ENCODE peak calls at places on chromosomes 11 and 22, in ten cellular contexts. H is stimulated activated CD4-positive, alpha-beta T cell treated with anti-CD3 and anti-CD28 coated beads, Interleukin-1b, Interleukin-23, amount 100 ng/mL, for 24 hours; J is HS-5; Q is COR-L47; T is NAMALWA; V is NCI-H774; Z is activated CD4-positive, alpha-beta T cell treated with anti-CD3 and anti-CD28 coated beads, Interleukin-2, amount 50 U/mL, for 1 hour; S is fibroblast of lung; A is spleen; B is activated T-helper 9 cell treated with anti-CD3 and anti-CD28 coated beads, Interleukin-2, amount 50 U/mL, for 16 hours. X is an unnamed sample.

GRCh38 chr11:131583823-131584222 is 213.4 kb downstream of the NTM start:
- DNase-seq in A (no peak), Z (no peak), H (no peak), J (no peak), B (no peak), T (no peak), S (no peak), V (no peak), Q (no peak), X (no peak)

GRCh38 chr11:75938543-75938942 is 123.5 kb downstream of the UVRAG start:
- DNase-seq in V (no peak), B (no peak), J (no peak), S (peak), T (no peak), A (no peak), Z (no peak), Q (no peak), H (no peak), X (no peak)

GRCh38 chr11:71342116-71342515 is 89.7 kb upstream of the SHANK2 start:
- DNase-seq in S (peak), J (no peak), B (no peak), T (no peak), V (no peak), Z (no peak), H (no peak), A (peak), Q (no peak), X (no peak)

GRCh38 chr22:18000441-18001039 is 23.8 kb downstream of the MICAL3 start:
- DNase-seq in V (no peak), T (peak), A (peak), H (no peak), Z (peak), B (peak), S (no peak), J (no peak), Q (no peak), X (no peak)

GRCh38 chr22:28021998-28022660 is 103.1 kb upstream of the PITPNB start:
- DNase-seq in Q (no peak), B (no peak), H (no peak), Z (no peak), T (no peak), A (peak), S (no peak), V (no peak), J (no peak), X (no peak)

GRCh38 chr11:106917973-106918372 is 100.3 kb downstream of the GUCY1A2 start:
- DNase-seq in A (no peak), B (no peak), H (no peak), T (peak), S (peak), Q (no peak), V (no peak), J (no peak), Z (no peak), X (no peak)

GRCh38 chr22:24474221-24474620 is 20.9 kb upstream of the UPB1 start:
- DNase-seq in S (peak), V (no peak), B (no peak), A (no peak), Q (no peak), H (no peak), Z (no peak), J (peak), T (no peak), X (no peak)

GRCh38 chr11:14748093-14748492 is 104.5 kb downstream of the PDE3B start:
- DNase-seq in H (no peak), A (no peak), B (no peak), Z (no peak), T (no peak), Q (no peak), V (no peak), J (no peak), S (peak), X (no peak)

GRCh38 chr11:10318527-10318802 is 13.6 kb downstream of the ADM start:
- DNase-seq in Q (peak), H (no peak), A (no peak), B (no peak), J (no peak), V (peak), T (peak), S (no peak), Z (no peak), X (no peak)

GRCh38 chr11:119691020-119691666 is 37.9 kb downstream of the NECTIN1 start:
- DNase-seq in T (no peak), Z (peak), B (no peak), S (no peak), A (no peak), Q (no peak), J (no peak), V (no peak), H (no peak), X (no peak)

GRCh38 chr22:50081426-50082196 is 3.6 kb downstream of the MLC1 start:
- DNase-seq in A (peak), B (no peak), T (no peak), S (no peak), V (no peak), J (no peak), H (no peak), Z (no peak), Q (no peak), X (no peak)

GRCh38 chr11:79419120-79419519 is 21.7 kb downstream of the TENM4 start:
- DNase-seq in B (no peak), Q (no peak), S (peak), Z (no peak), J (peak), T (no peak), H (no peak), A (no peak), V (no peak), X (no peak)

GRCh38 chr11:134558916-134559616 is 147.0 kb upstream of the B3GAT1 start:
- DNase-seq in V (no peak), T (no peak), A (no peak), B (no peak), S (no peak), H (no peak), J (no peak), Q (no peak), Z (no peak), X (no peak)

GRCh38 chr11:31887180-31887579 is 76.1 kb upstream of the PAX6 start:
- DNase-seq in J (no peak), T (peak), S (no peak), H (no peak), Z (no peak), A (no peak), B (no peak), V (no peak), Q (no peak), X (no peak)

GRCh38 chr22:50708474-50708873 is 29.5 kb upstream of the ACR start:
- DNase-seq in B (no peak), Z (no peak), V (no peak), H (no peak), T (no peak), S (no peak), A (no peak), J (no peak), Q (no peak), X (no peak)

GRCh38 chr22:23684051-23684450 is 6.8 kb upstream of the RGL4 start:
- DNase-seq in H (no peak), Z (no peak), T (no peak), B (no peak), A (no peak), S (no peak), Q (no peak), J (no peak), V (no peak), X (no peak)

X was measured in SK-N-MC.